ENCODE peak calls at places on chromosomes 5 and 9, in five cellular contexts. One of them, this sample, is unnamed. For H3K4me1, the result is how much of the 10 kb centered on the place peaks cover.

GRCh38 chr9:134040831-134041648 is 15.8 kb downstream of the BRD3OS start:
- DNase-seq in naive thymus-derived CD4-positive, alpha-beta T cell: no peak
- DNase-seq in right cardiac atrium: no peak
- DNase-seq in uterus: no peak
- DNase-seq in CD8-positive, alpha-beta T cell: no peak
- DNase-seq in this sample: no peak

GRCh38 chr5:128201065-128201926 is 117.7 kb downstream of the SLC12A2 start:
- DNase-seq in uterus: peak
- DNase-seq in naive thymus-derived CD4-positive, alpha-beta T cell: peak
- DNase-seq in CD8-positive, alpha-beta T cell: peak
- DNase-seq in right cardiac atrium: peak
- DNase-seq in this sample: peak

GRCh38 chr5:27020965-27021364 is 17.4 kb downstream of the CDH9 start:
- DNase-seq in CD8-positive, alpha-beta T cell: no peak
- DNase-seq in uterus: no peak
- DNase-seq in right cardiac atrium: no peak
- DNase-seq in naive thymus-derived CD4-positive, alpha-beta T cell: no peak
- DNase-seq in this sample: peak

GRCh38 chr9:92764381-92764987 is at the start of gene BICD2:
- DNase-seq in uterus: peak
- DNase-seq in CD8-positive, alpha-beta T cell: no peak
- DNase-seq in naive thymus-derived CD4-positive, alpha-beta T cell: no peak
- DNase-seq in right cardiac atrium: no peak
- DNase-seq in this sample: no peak

GRCh38 chr5:76617229-76617628 is 6.0 kb downstream of the F2RL2 start:
- DNase-seq in right cardiac atrium: no peak
- DNase-seq in naive thymus-derived CD4-positive, alpha-beta T cell: no peak
- DNase-seq in CD8-positive, alpha-beta T cell: no peak
- DNase-seq in uterus: no peak
- DNase-seq in this sample: no peak

GRCh38 chr9:137422668-137423000 is 328 bp downstream of the EXD3 start:
- DNase-seq in uterus: no peak
- DNase-seq in CD8-positive, alpha-beta T cell: no peak
- DNase-seq in naive thymus-derived CD4-positive, alpha-beta T cell: no peak
- DNase-seq in right cardiac atrium: peak
- DNase-seq in this sample: peak

GRCh38 chr5:15620501-15620900 is 120.5 kb downstream of the FBXL7 start:
- DNase-seq in naive thymus-derived CD4-positive, alpha-beta T cell: no peak
- DNase-seq in CD8-positive, alpha-beta T cell: no peak
- DNase-seq in uterus: peak
- DNase-seq in right cardiac atrium: peak
- DNase-seq in this sample: peak

GRCh38 chr9:34413229-34413852 is 36.6 kb upstream of the MYORG start:
- DNase-seq in CD8-positive, alpha-beta T cell: no peak
- DNase-seq in uterus: peak
- DNase-seq in naive thymus-derived CD4-positive, alpha-beta T cell: peak
- DNase-seq in right cardiac atrium: peak
- DNase-seq in this sample: peak

GRCh38 chr5:116814656-116815055 is 240.0 kb upstream of the SEMA6A start:
- DNase-seq in right cardiac atrium: no peak
- DNase-seq in CD8-positive, alpha-beta T cell: no peak
- DNase-seq in naive thymus-derived CD4-positive, alpha-beta T cell: no peak
- DNase-seq in uterus: no peak
- DNase-seq in this sample: no peak

GRCh38 chr5:173123416-173123815 is 20.9 kb upstream of the BNIP1 start:
- DNase-seq in CD8-positive, alpha-beta T cell: no peak
- DNase-seq in naive thymus-derived CD4-positive, alpha-beta T cell: no peak
- DNase-seq in right cardiac atrium: no peak
- DNase-seq in uterus: no peak
- DNase-seq in this sample: peak

GRCh38 chr9:125763373-125763772 is 16.2 kb downstream of the PBX3 start:
- DNase-seq in naive thymus-derived CD4-positive, alpha-beta T cell: no peak
- DNase-seq in uterus: no peak
- DNase-seq in CD8-positive, alpha-beta T cell: no peak
- DNase-seq in right cardiac atrium: no peak
- DNase-seq in this sample: peak

GRCh38 chr9:125761685-125762084 is 14.5 kb downstream of the PBX3 start:
- DNase-seq in naive thymus-derived CD4-positive, alpha-beta T cell: no peak
- DNase-seq in right cardiac atrium: no peak
- DNase-seq in uterus: no peak
- DNase-seq in CD8-positive, alpha-beta T cell: no peak
- DNase-seq in this sample: no peak

GRCh38 chr9:125766468-125767221 is 19.5 kb downstream of the PBX3 start:
- DNase-seq in naive thymus-derived CD4-positive, alpha-beta T cell: no peak
- DNase-seq in right cardiac atrium: no peak
- DNase-seq in uterus: no peak
- DNase-seq in CD8-positive, alpha-beta T cell: no peak
- DNase-seq in this sample: no peak

GRCh38 chr9:125767349-125767748 is 20.2 kb downstream of the PBX3 start:
- DNase-seq in uterus: no peak
- DNase-seq in naive thymus-derived CD4-positive, alpha-beta T cell: no peak
- DNase-seq in CD8-positive, alpha-beta T cell: no peak
- DNase-seq in right cardiac atrium: no peak
- DNase-seq in this sample: no peak

GRCh38 chr9:125764198-125764597 is 17.0 kb downstream of the PBX3 start:
- DNase-seq in CD8-positive, alpha-beta T cell: no peak
- DNase-seq in right cardiac atrium: no peak
- DNase-seq in uterus: no peak
- DNase-seq in naive thymus-derived CD4-positive, alpha-beta T cell: no peak
- DNase-seq in this sample: no peak
- H3K4me1 ChIP-seq in CD8-positive, alpha-beta T cell: under half
- H3K4me1 ChIP-seq in right cardiac atrium: under half
- H3K4me1 ChIP-seq in uterus: under half
- H3K4me1 ChIP-seq in naive thymus-derived CD4-positive, alpha-beta T cell: under half
- H3K4me1 ChIP-seq in this sample: under half

DNA sequence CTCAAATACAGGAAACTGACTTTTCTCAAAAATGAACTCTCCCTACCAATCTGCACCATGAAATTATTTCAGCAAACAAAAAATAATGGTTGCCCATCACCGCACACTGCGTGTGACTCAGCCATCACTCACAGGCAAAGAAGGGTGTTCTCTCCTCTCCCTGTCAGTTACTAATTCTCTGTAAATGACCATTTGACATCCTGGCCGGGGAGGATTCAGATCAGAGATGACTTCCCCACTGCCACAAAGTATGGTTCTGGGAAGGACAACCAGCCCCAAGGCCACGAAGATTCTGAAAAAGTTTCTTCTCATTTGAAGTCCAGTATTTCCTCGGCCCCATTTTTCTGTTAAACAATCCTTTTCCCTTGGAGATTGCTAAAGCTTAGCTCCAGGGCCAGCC is 199.4 kb downstream of the AUH start:
- DNase-seq in naive thymus-derived CD4-positive, alpha-beta T cell: no peak
- DNase-seq in CD8-positive, alpha-beta T cell: no peak
- DNase-seq in uterus: no peak
- DNase-seq in right cardiac atrium: no peak
- DNase-seq in this sample: peak
- H3K4me1 ChIP-seq in naive thymus-derived CD4-positive, alpha-beta T cell: under half
- H3K4me1 ChIP-seq in CD8-positive, alpha-beta T cell: under half
- H3K4me1 ChIP-seq in uterus: under half
- H3K4me1 ChIP-seq in right cardiac atrium: under half
- H3K4me1 ChIP-seq in this sample: under half

DNA sequence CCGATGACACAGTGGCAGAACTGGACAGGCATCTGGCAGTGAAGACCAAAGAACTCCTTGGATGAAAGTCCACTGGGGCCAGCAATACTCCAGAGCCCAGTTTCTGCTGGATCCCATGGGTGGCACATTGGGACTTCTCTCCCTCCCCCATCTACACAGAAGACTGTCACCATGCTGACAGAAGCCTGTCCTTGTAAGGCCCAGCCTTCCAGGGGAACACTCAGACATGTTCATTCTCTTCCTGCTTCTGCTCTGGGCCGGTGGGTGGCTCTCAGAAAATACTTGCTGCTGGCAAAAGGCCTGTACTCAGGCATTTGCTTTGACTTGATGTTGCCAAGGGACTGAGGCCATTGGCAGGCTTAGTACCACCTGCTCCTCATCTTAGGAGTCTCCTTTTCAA is 48.3 kb upstream of the PTGS1 start:
- DNase-seq in CD8-positive, alpha-beta T cell: no peak
- DNase-seq in right cardiac atrium: no peak
- DNase-seq in uterus: no peak
- DNase-seq in naive thymus-derived CD4-positive, alpha-beta T cell: no peak
- DNase-seq in this sample: no peak
- H3K4me1 ChIP-seq in CD8-positive, alpha-beta T cell: under half
- H3K4me1 ChIP-seq in right cardiac atrium: under half
- H3K4me1 ChIP-seq in uterus: under half
- H3K4me1 ChIP-seq in naive thymus-derived CD4-positive, alpha-beta T cell: under half
- H3K4me1 ChIP-seq in this sample: under half

GRCh38 chr5:34709861-34710673 is 53.9 kb downstream of the RAI14 start:
- DNase-seq in CD8-positive, alpha-beta T cell: no peak
- DNase-seq in right cardiac atrium: no peak
- DNase-seq in naive thymus-derived CD4-positive, alpha-beta T cell: no peak
- DNase-seq in uterus: no peak
- DNase-seq in this sample: peak

GRCh38 chr5:34703767-34704324 is 47.7 kb downstream of the RAI14 start:
- DNase-seq in right cardiac atrium: no peak
- DNase-seq in CD8-positive, alpha-beta T cell: no peak
- DNase-seq in naive thymus-derived CD4-positive, alpha-beta T cell: no peak
- DNase-seq in uterus: no peak
- DNase-seq in this sample: no peak

GRCh38 chr5:34707451-34708107 is 51.5 kb downstream of the RAI14 start:
- DNase-seq in right cardiac atrium: no peak
- DNase-seq in uterus: no peak
- DNase-seq in naive thymus-derived CD4-positive, alpha-beta T cell: no peak
- DNase-seq in CD8-positive, alpha-beta T cell: no peak
- DNase-seq in this sample: no peak

GRCh38 chr5:34708777-34709176 is 52.6 kb downstream of the RAI14 start:
- DNase-seq in CD8-positive, alpha-beta T cell: no peak
- DNase-seq in right cardiac atrium: no peak
- DNase-seq in naive thymus-derived CD4-positive, alpha-beta T cell: no peak
- DNase-seq in uterus: no peak
- DNase-seq in this sample: no peak

GRCh38 chr5:34706084-34706483 is 50.0 kb downstream of the RAI14 start:
- DNase-seq in right cardiac atrium: no peak
- DNase-seq in uterus: no peak
- DNase-seq in CD8-positive, alpha-beta T cell: no peak
- DNase-seq in naive thymus-derived CD4-positive, alpha-beta T cell: no peak
- DNase-seq in this sample: no peak
- H3K4me1 ChIP-seq in right cardiac atrium: under half
- H3K4me1 ChIP-seq in uterus: under half
- H3K4me1 ChIP-seq in CD8-positive, alpha-beta T cell: under half
- H3K4me1 ChIP-seq in naive thymus-derived CD4-positive, alpha-beta T cell: under half
- H3K4me1 ChIP-seq in this sample: under half

GRCh38 chr9:107286057-107286456 is 3.0 kb downstream of the RAD23B start:
- DNase-seq in naive thymus-derived CD4-positive, alpha-beta T cell: no peak
- DNase-seq in uterus: no peak
- DNase-seq in right cardiac atrium: no peak
- DNase-seq in CD8-positive, alpha-beta T cell: no peak
- DNase-seq in this sample: peak
- H3K4me1 ChIP-seq in naive thymus-derived CD4-positive, alpha-beta T cell: under half
- H3K4me1 ChIP-seq in uterus: under half
- H3K4me1 ChIP-seq in right cardiac atrium: under half
- H3K4me1 ChIP-seq in CD8-positive, alpha-beta T cell: half or more
- H3K4me1 ChIP-seq in this sample: under half

GRCh38 chr5:55599148-55600050 is 64.6 kb upstream of the PLPP1 start:
- DNase-seq in uterus: no peak
- DNase-seq in CD8-positive, alpha-beta T cell: no peak
- DNase-seq in naive thymus-derived CD4-positive, alpha-beta T cell: no peak
- DNase-seq in right cardiac atrium: peak
- DNase-seq in this sample: no peak

GRCh38 chr5:55600536-55601208 is 65.9 kb upstream of the PLPP1 start:
- DNase-seq in CD8-positive, alpha-beta T cell: no peak
- DNase-seq in uterus: no peak
- DNase-seq in naive thymus-derived CD4-positive, alpha-beta T cell: peak
- DNase-seq in right cardiac atrium: no peak
- DNase-seq in this sample: peak

GRCh38 chr5:55603947-55604346 is 69.2 kb upstream of the PLPP1 start:
- DNase-seq in uterus: peak
- DNase-seq in right cardiac atrium: peak
- DNase-seq in CD8-positive, alpha-beta T cell: no peak
- DNase-seq in naive thymus-derived CD4-positive, alpha-beta T cell: no peak
- DNase-seq in this sample: no peak

GRCh38 chr5:55600086-55600485 is 65.3 kb upstream of the PLPP1 start:
- DNase-seq in uterus: no peak
- DNase-seq in right cardiac atrium: no peak
- DNase-seq in naive thymus-derived CD4-positive, alpha-beta T cell: no peak
- DNase-seq in CD8-positive, alpha-beta T cell: no peak
- DNase-seq in this sample: no peak

GRCh38 chr5:55601209-55601618 is 66.5 kb upstream of the PLPP1 start:
- DNase-seq in uterus: peak
- DNase-seq in CD8-positive, alpha-beta T cell: no peak
- DNase-seq in right cardiac atrium: peak
- DNase-seq in naive thymus-derived CD4-positive, alpha-beta T cell: no peak
- DNase-seq in this sample: peak
- H3K4me1 ChIP-seq in uterus: under half
- H3K4me1 ChIP-seq in CD8-positive, alpha-beta T cell: under half
- H3K4me1 ChIP-seq in right cardiac atrium: under half
- H3K4me1 ChIP-seq in naive thymus-derived CD4-positive, alpha-beta T cell: under half
- H3K4me1 ChIP-seq in this sample: under half

GRCh38 chr9:95458666-95459065 is 58.1 kb downstream of the PTCH1 start:
- DNase-seq in uterus: no peak
- DNase-seq in right cardiac atrium: no peak
- DNase-seq in CD8-positive, alpha-beta T cell: no peak
- DNase-seq in naive thymus-derived CD4-positive, alpha-beta T cell: no peak
- DNase-seq in this sample: peak
- H3K4me1 ChIP-seq in uterus: under half
- H3K4me1 ChIP-seq in right cardiac atrium: under half
- H3K4me1 ChIP-seq in CD8-positive, alpha-beta T cell: under half
- H3K4me1 ChIP-seq in naive thymus-derived CD4-positive, alpha-beta T cell: under half
- H3K4me1 ChIP-seq in this sample: under half

GRCh38 chr5:40799248-40799647 is 1.1 kb upstream of the PRKAA1 start:
- DNase-seq in uterus: no peak
- DNase-seq in naive thymus-derived CD4-positive, alpha-beta T cell: no peak
- DNase-seq in CD8-positive, alpha-beta T cell: no peak
- DNase-seq in right cardiac atrium: no peak
- DNase-seq in this sample: no peak

GRCh38 chr5:40798856-40799210 is 659 bp upstream of the PRKAA1 start:
- DNase-seq in CD8-positive, alpha-beta T cell: no peak
- DNase-seq in uterus: no peak
- DNase-seq in naive thymus-derived CD4-positive, alpha-beta T cell: no peak
- DNase-seq in right cardiac atrium: no peak
- DNase-seq in this sample: no peak

GRCh38 chr5:40798012-40798855 is at the start of gene PRKAA1:
- DNase-seq in naive thymus-derived CD4-positive, alpha-beta T cell: peak
- DNase-seq in CD8-positive, alpha-beta T cell: peak
- DNase-seq in right cardiac atrium: peak
- DNase-seq in uterus: peak
- DNase-seq in this sample: peak

GRCh38 chr5:40796487-40796889 is 1.7 kb downstream of the PRKAA1 start:
- DNase-seq in naive thymus-derived CD4-positive, alpha-beta T cell: no peak
- DNase-seq in right cardiac atrium: no peak
- DNase-seq in uterus: no peak
- DNase-seq in CD8-positive, alpha-beta T cell: no peak
- DNase-seq in this sample: peak

GRCh38 chr5:40797273-40798011 is 732 bp downstream of the PRKAA1 start:
- DNase-seq in uterus: peak
- DNase-seq in right cardiac atrium: peak
- DNase-seq in naive thymus-derived CD4-positive, alpha-beta T cell: peak
- DNase-seq in CD8-positive, alpha-beta T cell: peak
- DNase-seq in this sample: peak
- H3K4me1 ChIP-seq in uterus: under half
- H3K4me1 ChIP-seq in right cardiac atrium: under half
- H3K4me1 ChIP-seq in naive thymus-derived CD4-positive, alpha-beta T cell: under half
- H3K4me1 ChIP-seq in CD8-positive, alpha-beta T cell: under half
- H3K4me1 ChIP-seq in this sample: under half

This sample was measured in mesenchymal stem cell.